ENCODE peak calls at places on chromosomes 12 and 14, in nine cellular contexts. C, X, P, N, Z, U, J, R and I are unnamed samples. For H3K27me3, the result is how much of the 10 kb centered on the place peaks cover.

GRCh38 chr14:102592969-102593840 is 756 bp downstream of the RCOR1 start:
- DNase-seq in R (peak), X (peak), J (peak), C (peak), Z (peak), P (peak), N (peak), U (peak), I (peak)

GRCh38 chr12:113889806-113890581 is 76.1 kb downstream of the RBM19 start:
- DNase-seq in Z (no peak), X (no peak), C (peak), J (no peak), U (no peak), N (no peak), R (no peak), P (no peak), I (no peak)

GRCh38 chr14:99758121-99758871 is 34.9 kb upstream of the EML1 start:
- DNase-seq in J (no peak), P (no peak), U (no peak), C (no peak), R (no peak), Z (no peak), N (peak), X (peak), I (peak)

GRCh38 chr12:10491766-10492165 is 13.9 kb upstream of the EIF2S3B start:
- DNase-seq in R (no peak), N (no peak), X (no peak), U (no peak), C (no peak), P (no peak), Z (no peak), J (no peak), I (no peak)

GRCh38 chr14:89185919-89186849 is 230.8 kb downstream of the FOXN3 start:
- DNase-seq in X (peak), J (no peak), Z (no peak), N (no peak), C (no peak), R (no peak), P (no peak), U (no peak), I (no peak)

GRCh38 chr12:76836633-76837032 is 42.2 kb downstream of the CSRP2 start:
- DNase-seq in R (no peak), C (no peak), U (no peak), X (no peak), P (no peak), J (no peak), N (no peak), Z (no peak), I (no peak)

GRCh38 chr14:32611752-32612151 is 282.7 kb downstream of the AKAP6 start:
- DNase-seq in U (no peak), N (no peak), Z (no peak), P (no peak), R (no peak), X (peak), C (no peak), J (no peak), I (no peak)

GRCh38 chr12:7373226-7373625 is 69.4 kb downstream of the ACSM4 start:
- DNase-seq in R (no peak), U (no peak), Z (no peak), C (peak), P (no peak), J (peak), X (no peak), N (no peak), I (no peak)

GRCh38 chr12:45357547-45358417 is 141.9 kb downstream of the ANO6 start:
- DNase-seq in N (no peak), C (no peak), P (no peak), R (no peak), X (no peak), U (peak), J (no peak), Z (no peak), I (no peak)

GRCh38 chr12:46811185-46811584 is 14.6 kb downstream of the SLC38A4 start:
- DNase-seq in J (no peak), X (no peak), Z (no peak), R (no peak), U (no peak), C (no peak), P (no peak), N (no peak), I (no peak)

DNA sequence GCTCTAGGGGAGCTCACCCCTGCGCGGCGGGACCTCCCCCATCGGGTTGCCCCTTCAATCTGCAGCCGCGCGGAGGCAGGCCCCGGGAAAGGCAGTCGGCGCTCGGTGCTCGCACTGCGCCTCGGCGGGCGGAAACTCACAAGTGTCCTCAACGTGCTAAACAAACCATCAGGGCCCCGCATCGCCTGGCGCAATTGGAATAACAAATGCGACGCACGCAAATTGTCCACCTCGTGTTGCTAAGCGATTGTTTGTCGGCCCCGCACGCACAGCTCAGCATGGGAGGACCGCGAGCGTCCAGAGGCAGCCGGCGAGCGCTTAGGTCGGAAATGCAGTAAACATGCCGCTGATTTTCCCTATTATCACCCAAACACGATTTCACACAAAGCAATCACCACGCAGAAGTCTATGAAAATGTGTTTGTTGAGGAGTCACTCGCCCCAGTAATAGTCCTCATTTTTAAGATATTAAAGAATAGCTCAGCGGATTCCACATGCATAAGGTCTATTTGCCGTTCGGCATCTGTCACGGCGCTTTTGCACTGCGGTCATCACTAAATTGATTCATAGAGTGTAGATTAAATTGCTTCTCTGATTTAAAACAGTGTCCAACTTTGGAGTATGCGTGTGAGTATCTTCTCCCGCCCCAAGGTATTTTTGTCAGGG is 3.2 kb upstream of the GSC start:
- DNase-seq in P (no peak), R (no peak), N (no peak), C (no peak), U (no peak), Z (no peak), X (no peak), J (no peak), I (no peak)
- H3K27me3 ChIP-seq in P (under half), R (half or more), N (under half), C (half or more), U (half or more), Z (under half), X (under half), J (under half), I (under half)

DNA sequence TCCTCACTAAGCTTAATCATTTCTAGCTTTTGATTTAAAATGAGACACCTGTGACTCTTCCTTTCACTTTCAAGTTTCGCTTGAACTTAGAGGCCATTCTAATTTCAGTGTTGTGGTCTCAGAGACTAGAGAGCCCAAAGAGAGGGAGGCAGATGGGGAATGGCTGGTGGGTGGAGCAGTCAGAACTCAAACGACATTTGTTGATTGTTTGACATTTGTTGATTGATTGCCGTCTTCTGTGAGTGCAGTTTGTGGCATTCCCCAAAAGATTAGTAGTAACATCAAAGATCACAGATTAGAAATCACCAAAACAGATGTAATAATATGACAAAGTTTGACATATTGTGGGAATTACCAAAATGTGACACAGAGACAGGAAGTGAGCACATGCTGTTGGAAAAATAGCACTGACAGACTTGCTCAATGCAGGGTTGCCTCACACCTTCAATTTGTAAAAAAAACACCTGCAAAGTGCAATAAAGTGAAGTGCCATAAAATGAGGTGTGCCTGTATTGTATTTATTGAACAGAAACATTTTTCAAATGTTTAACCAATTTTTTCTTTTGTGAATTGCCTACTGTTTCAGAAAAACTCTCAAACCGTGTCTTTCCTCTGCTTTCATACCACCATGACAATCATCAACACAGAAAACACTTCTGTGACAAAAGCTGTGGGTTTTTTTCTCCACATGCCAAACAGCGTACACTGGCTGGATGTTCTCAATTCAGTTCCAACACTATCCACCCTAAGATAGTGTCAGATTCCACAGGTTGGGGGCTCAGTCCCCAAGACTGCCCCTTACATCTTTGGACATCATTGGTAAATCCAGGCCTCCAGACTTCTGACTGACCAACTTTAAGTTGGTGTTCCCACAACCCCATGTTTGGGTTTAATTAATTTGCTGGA is 376.3 kb upstream of the RGS6 start:
- DNase-seq in N (no peak), U (no peak), C (no peak), X (no peak), P (no peak), Z (peak), J (peak), R (no peak), I (no peak)
- H3K27ac ChIP-seq in N (no peak), U (no peak), C (no peak), X (no peak), P (peak), Z (peak), J (peak), R (no peak), I (no peak)

GRCh38 chr14:22812744-22813143 is 2.5 kb downstream of the SLC7A7 start:
- DNase-seq in X (no peak), C (no peak), N (no peak), U (no peak), Z (no peak), J (no peak), P (no peak), R (no peak), I (no peak)

GRCh38 chr14:22813145-22813544 is 2.1 kb downstream of the SLC7A7 start:
- DNase-seq in Z (no peak), U (no peak), C (no peak), J (no peak), X (no peak), P (no peak), N (no peak), R (no peak), I (no peak)

GRCh38 chr14:22814373-22814772 is 862 bp downstream of the SLC7A7 start:
- DNase-seq in R (no peak), C (no peak), X (no peak), P (no peak), U (no peak), Z (no peak), J (no peak), N (no peak), I (no peak)

GRCh38 chr14:22811752-22812151 is 3.5 kb downstream of the SLC7A7 start:
- DNase-seq in U (no peak), C (no peak), J (no peak), Z (no peak), X (no peak), P (no peak), R (no peak), N (no peak), I (no peak)

DNA sequence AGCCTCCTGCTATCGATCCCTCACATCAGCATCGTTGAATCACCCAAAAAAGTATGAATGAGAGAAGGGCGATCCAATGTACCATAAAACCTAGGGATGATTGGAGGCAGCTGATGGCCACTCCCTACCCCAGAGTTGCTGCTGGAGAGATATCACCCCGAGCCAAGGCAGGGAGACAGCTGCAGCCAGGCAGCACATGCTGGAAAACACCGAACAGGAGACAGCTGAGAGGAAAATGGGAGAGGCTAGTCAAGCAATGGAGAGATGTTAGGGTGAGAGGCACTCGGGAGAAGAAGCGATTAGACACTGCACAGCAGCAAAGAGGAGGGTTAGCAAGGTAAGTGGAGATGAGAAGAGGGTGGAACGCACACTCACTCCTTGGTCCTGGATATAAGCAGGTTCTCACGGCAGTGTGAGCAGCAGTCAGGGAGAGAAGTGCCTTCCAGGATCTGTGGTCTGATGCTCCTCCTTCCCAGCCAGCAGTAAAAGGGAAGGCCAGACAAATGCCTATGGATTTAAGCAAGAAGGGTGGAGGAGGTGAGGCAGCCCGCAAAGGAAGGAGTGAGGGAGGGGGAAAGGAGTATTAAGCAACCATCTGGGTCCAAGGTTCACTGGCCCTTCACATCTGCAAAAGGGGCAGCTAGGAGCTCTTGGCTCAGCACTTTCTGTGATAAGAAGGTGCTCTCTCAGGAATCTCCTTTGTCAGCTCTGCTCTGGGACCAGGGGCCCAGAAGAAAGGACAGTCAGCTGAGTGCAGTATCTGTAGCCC is at the start of gene SLC7A7:
- DNase-seq in N (no peak), X (no peak), R (no peak), Z (no peak), J (no peak), C (no peak), U (no peak), P (no peak), I (no peak)
- H3K4me3 ChIP-seq in N (peak), X (no peak), R (peak), Z (no peak), J (no peak), C (no peak), U (no peak), P (no peak), I (no peak)

GRCh38 chr12:92029902-92030586 is 115.6 kb downstream of the BTG1 start:
- DNase-seq in Z (no peak), C (no peak), P (no peak), R (no peak), U (no peak), J (no peak), X (no peak), N (no peak), I (no peak)

GRCh38 chr12:92029136-92029535 is 116.5 kb downstream of the BTG1 start:
- DNase-seq in X (no peak), N (no peak), Z (no peak), C (no peak), P (no peak), J (no peak), R (no peak), U (no peak), I (no peak)

GRCh38 chr12:92032965-92033364 is 112.7 kb downstream of the BTG1 start:
- DNase-seq in J (no peak), N (no peak), P (no peak), C (no peak), R (no peak), U (no peak), X (no peak), Z (no peak), I (no peak)

GRCh38 chr12:92032101-92032500 is 113.5 kb downstream of the BTG1 start:
- DNase-seq in R (no peak), U (no peak), P (no peak), X (no peak), N (no peak), J (no peak), C (no peak), Z (no peak), I (no peak)

DNA sequence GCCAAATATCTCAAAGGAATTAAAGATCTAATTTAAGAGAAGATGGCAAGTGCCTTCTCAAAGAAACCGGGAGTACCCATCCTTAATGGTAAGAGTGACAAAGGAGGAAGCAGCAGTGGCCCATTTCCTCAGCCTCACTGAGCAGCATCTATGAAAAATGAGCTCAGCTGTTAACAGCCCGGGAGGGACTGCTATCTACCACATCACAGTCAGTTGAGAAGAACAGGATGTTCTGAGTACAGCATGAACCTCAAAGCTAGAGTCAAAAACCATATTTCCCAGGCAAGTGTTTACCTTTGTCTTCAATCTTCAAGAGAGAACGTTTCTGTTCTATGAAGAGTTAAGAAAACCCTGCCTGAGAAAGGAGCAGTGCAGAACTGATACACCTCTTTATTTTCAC is 115.0 kb downstream of the BTG1 start:
- DNase-seq in U (no peak), J (no peak), X (no peak), C (no peak), R (peak), N (no peak), P (peak), Z (peak), I (no peak)
- H3K27me3 ChIP-seq in U (under half), J (under half), X (under half), C (under half), R (under half), N (under half), P (under half), Z (under half), I (under half)

GRCh38 chr12:84643993-84644392 is 268.6 kb downstream of the SLC6A15 start:
- DNase-seq in U (no peak), P (no peak), C (no peak), N (no peak), X (no peak), Z (no peak), R (no peak), J (no peak), I (no peak)
- H3K27ac ChIP-seq in U (no peak), P (no peak), C (no peak), N (no peak), X (no peak), Z (no peak), R (no peak), J (no peak), I (no peak)

GRCh38 chr12:65948320-65949008 is 124.2 kb downstream of the HMGA2 start:
- DNase-seq in X (peak), C (peak), U (peak), J (no peak), P (peak), R (peak), Z (no peak), N (peak), I (peak)
- H3K4me3 ChIP-seq in X (peak), C (no peak), U (no peak), J (no peak), P (no peak), R (no peak), Z (no peak), N (no peak), I (peak)

GRCh38 chr14:101560534-101561113 is 671 bp upstream of the DIO3 start:
- DNase-seq in J (no peak), X (no peak), C (no peak), N (peak), U (no peak), R (no peak), P (no peak), Z (no peak), I (no peak)

GRCh38 chr14:101557811-101558738 is 3.2 kb upstream of the DIO3 start:
- DNase-seq in X (peak), Z (no peak), J (peak), C (no peak), R (no peak), U (no peak), N (peak), P (peak), I (no peak)

GRCh38 chr14:101558739-101559240 is 2.5 kb upstream of the DIO3 start:
- DNase-seq in X (no peak), P (no peak), Z (no peak), C (no peak), U (no peak), J (no peak), N (no peak), R (no peak), I (no peak)

GRCh38 chr14:101559624-101560533 is 1.4 kb upstream of the DIO3 start:
- DNase-seq in R (no peak), N (peak), X (peak), J (no peak), P (peak), C (no peak), Z (no peak), U (no peak), I (no peak)

DNA sequence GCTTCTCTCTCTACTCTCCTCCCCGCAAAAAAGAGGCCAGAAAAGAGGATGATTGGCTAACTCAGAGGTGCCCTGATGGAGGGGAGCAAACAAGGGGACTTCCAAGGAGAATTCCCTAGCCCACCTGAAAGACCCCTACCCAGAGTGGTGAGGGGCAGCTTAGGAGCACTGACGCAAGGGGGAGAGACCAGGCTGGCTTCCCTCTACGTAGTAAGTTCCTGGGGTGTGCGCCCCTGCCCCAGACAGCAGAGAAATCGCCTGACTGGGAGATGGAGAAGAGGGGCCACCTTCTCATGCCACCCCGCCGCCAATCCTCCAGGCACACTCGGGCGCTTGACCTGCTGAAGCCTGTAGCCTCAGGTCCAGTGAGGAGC is 2.1 kb upstream of the DIO3 start:
- DNase-seq in N (no peak), R (no peak), U (no peak), Z (no peak), P (no peak), X (no peak), C (no peak), J (no peak), I (no peak)
- H3K27me3 ChIP-seq in N (under half), R (under half), U (half or more), Z (under half), P (under half), X (under half), C (half or more), J (under half), I (under half)